ENCODE peak calls at places on chromosomes 13 and 19, in ten cellular contexts. One of them, this sample, is unnamed.

GRCh38 chr19:14119644-14120496 is 2.3 kb upstream of the PRKACA start:
- DNase-seq in astrocyte: no peak
- DNase-seq in fibroblast of lung: no peak
- DNase-seq in effector memory CD4-positive, alpha-beta T cell: no peak
- DNase-seq in AG04450: no peak
- DNase-seq in CD8-positive, alpha-beta memory T cell: no peak
- DNase-seq in naive thymus-derived CD4-positive, alpha-beta T cell: no peak
- DNase-seq in GM23248: no peak
- DNase-seq in transverse colon: no peak
- DNase-seq in lower lobe of right lung: no peak
- DNase-seq in this sample: no peak

GRCh38 chr13:45206340-45206739 is 5.5 kb upstream of the KCTD4 start:
- DNase-seq in CD8-positive, alpha-beta memory T cell: no peak
- DNase-seq in astrocyte: peak; percentile 97
- DNase-seq in effector memory CD4-positive, alpha-beta T cell: no peak
- DNase-seq in naive thymus-derived CD4-positive, alpha-beta T cell: no peak
- DNase-seq in GM23248: peak; percentile 96
- DNase-seq in lower lobe of right lung: no peak
- DNase-seq in fibroblast of lung: peak; percentile 98
- DNase-seq in AG04450: peak; percentile 74
- DNase-seq in transverse colon: no peak
- DNase-seq in this sample: peak; percentile 77

GRCh38 chr19:7401694-7402093 is 53.0 kb downstream of the ARHGEF18 start:
- DNase-seq in AG04450: no peak
- DNase-seq in naive thymus-derived CD4-positive, alpha-beta T cell: no peak
- DNase-seq in lower lobe of right lung: no peak
- DNase-seq in astrocyte: no peak
- DNase-seq in effector memory CD4-positive, alpha-beta T cell: no peak
- DNase-seq in fibroblast of lung: no peak
- DNase-seq in GM23248: no peak
- DNase-seq in transverse colon: no peak
- DNase-seq in CD8-positive, alpha-beta memory T cell: no peak
- DNase-seq in this sample: no peak

GRCh38 chr19:55206664-55207500 is 2.4 kb downstream of the PTPRH start:
- DNase-seq in CD8-positive, alpha-beta memory T cell: no peak
- DNase-seq in naive thymus-derived CD4-positive, alpha-beta T cell: no peak
- DNase-seq in effector memory CD4-positive, alpha-beta T cell: no peak
- DNase-seq in GM23248: peak; percentile 96
- DNase-seq in fibroblast of lung: peak; percentile 85
- DNase-seq in transverse colon: peak; percentile 91
- DNase-seq in lower lobe of right lung: peak; percentile 63
- DNase-seq in astrocyte: peak; percentile 76
- DNase-seq in AG04450: peak; percentile 59
- DNase-seq in this sample: peak; percentile 40

GRCh38 chr19:38877781-38878574 is at the start of gene RINL:
- DNase-seq in GM23248: no peak
- DNase-seq in lower lobe of right lung: peak; percentile 73
- DNase-seq in effector memory CD4-positive, alpha-beta T cell: peak; percentile 52
- DNase-seq in AG04450: no peak
- DNase-seq in CD8-positive, alpha-beta memory T cell: peak; percentile 66
- DNase-seq in astrocyte: no peak
- DNase-seq in fibroblast of lung: no peak
- DNase-seq in naive thymus-derived CD4-positive, alpha-beta T cell: peak; percentile 76
- DNase-seq in transverse colon: peak; percentile 71
- DNase-seq in this sample: no peak

GRCh38 chr13:99140831-99141230 is 59.8 kb upstream of the UBAC2 start:
- DNase-seq in naive thymus-derived CD4-positive, alpha-beta T cell: no peak
- DNase-seq in astrocyte: no peak
- DNase-seq in CD8-positive, alpha-beta memory T cell: no peak
- DNase-seq in AG04450: no peak
- DNase-seq in lower lobe of right lung: no peak
- DNase-seq in GM23248: no peak
- DNase-seq in effector memory CD4-positive, alpha-beta T cell: no peak
- DNase-seq in transverse colon: no peak
- DNase-seq in fibroblast of lung: no peak
- DNase-seq in this sample: no peak

GRCh38 chr19:39558623-39559117 is 18.7 kb upstream of the EID2 start:
- DNase-seq in AG04450: no peak
- DNase-seq in CD8-positive, alpha-beta memory T cell: peak; percentile 7
- DNase-seq in effector memory CD4-positive, alpha-beta T cell: no peak
- DNase-seq in GM23248: no peak
- DNase-seq in lower lobe of right lung: no peak
- DNase-seq in transverse colon: no peak
- DNase-seq in astrocyte: no peak
- DNase-seq in naive thymus-derived CD4-positive, alpha-beta T cell: peak; percentile 34
- DNase-seq in fibroblast of lung: no peak
- DNase-seq in this sample: no peak

GRCh38 chr19:4139614-4140236 is 13.7 kb upstream of the CREB3L3 start:
- DNase-seq in CD8-positive, alpha-beta memory T cell: peak; percentile 71
- DNase-seq in fibroblast of lung: peak; percentile 13
- DNase-seq in lower lobe of right lung: peak; percentile 89
- DNase-seq in transverse colon: peak; percentile 94
- DNase-seq in GM23248: peak; percentile 60
- DNase-seq in naive thymus-derived CD4-positive, alpha-beta T cell: peak; percentile 82
- DNase-seq in astrocyte: no peak
- DNase-seq in effector memory CD4-positive, alpha-beta T cell: peak; percentile 65
- DNase-seq in AG04450: no peak
- DNase-seq in this sample: no peak

GRCh38 chr13:50130686-50131051 is 115.4 kb downstream of the KCNRG start:
- DNase-seq in effector memory CD4-positive, alpha-beta T cell: no peak
- DNase-seq in lower lobe of right lung: peak; percentile 66
- DNase-seq in transverse colon: peak; percentile 29
- DNase-seq in GM23248: peak; percentile 79
- DNase-seq in CD8-positive, alpha-beta memory T cell: peak; percentile 33
- DNase-seq in astrocyte: no peak
- DNase-seq in fibroblast of lung: no peak
- DNase-seq in AG04450: no peak
- DNase-seq in naive thymus-derived CD4-positive, alpha-beta T cell: no peak
- DNase-seq in this sample: no peak

GRCh38 chr19:1399745-1400144 is 1.6 kb downstream of the GAMT start:
- DNase-seq in fibroblast of lung: no peak
- DNase-seq in CD8-positive, alpha-beta memory T cell: no peak
- DNase-seq in lower lobe of right lung: no peak
- DNase-seq in GM23248: no peak
- DNase-seq in astrocyte: no peak
- DNase-seq in naive thymus-derived CD4-positive, alpha-beta T cell: no peak
- DNase-seq in transverse colon: no peak
- DNase-seq in AG04450: no peak
- DNase-seq in effector memory CD4-positive, alpha-beta T cell: no peak
- DNase-seq in this sample: no peak

GRCh38 chr19:1400281-1401137 is 833 bp downstream of the GAMT start:
- DNase-seq in CD8-positive, alpha-beta memory T cell: no peak
- DNase-seq in AG04450: no peak
- DNase-seq in lower lobe of right lung: no peak
- DNase-seq in transverse colon: no peak
- DNase-seq in naive thymus-derived CD4-positive, alpha-beta T cell: no peak
- DNase-seq in astrocyte: no peak
- DNase-seq in effector memory CD4-positive, alpha-beta T cell: no peak
- DNase-seq in GM23248: peak; percentile 64
- DNase-seq in fibroblast of lung: no peak
- DNase-seq in this sample: no peak

GRCh38 chr19:1401889-1402217 is 511 bp upstream of the GAMT start:
- DNase-seq in effector memory CD4-positive, alpha-beta T cell: no peak
- DNase-seq in GM23248: no peak
- DNase-seq in astrocyte: no peak
- DNase-seq in naive thymus-derived CD4-positive, alpha-beta T cell: no peak
- DNase-seq in CD8-positive, alpha-beta memory T cell: no peak
- DNase-seq in AG04450: no peak
- DNase-seq in fibroblast of lung: no peak
- DNase-seq in transverse colon: no peak
- DNase-seq in lower lobe of right lung: no peak
- DNase-seq in this sample: no peak

GRCh38 chr19:1401138-1401888 is at the start of gene GAMT:
- DNase-seq in transverse colon: peak; percentile 52
- DNase-seq in GM23248: peak; percentile 72
- DNase-seq in CD8-positive, alpha-beta memory T cell: peak; percentile 40
- DNase-seq in AG04450: no peak
- DNase-seq in naive thymus-derived CD4-positive, alpha-beta T cell: peak; percentile 60
- DNase-seq in effector memory CD4-positive, alpha-beta T cell: peak; percentile 28
- DNase-seq in fibroblast of lung: peak; percentile 37
- DNase-seq in lower lobe of right lung: no peak
- DNase-seq in astrocyte: no peak
- DNase-seq in this sample: no peak

GRCh38 chr19:1402411-1403070 is 1.2 kb upstream of the GAMT start:
- DNase-seq in AG04450: no peak
- DNase-seq in transverse colon: no peak
- DNase-seq in lower lobe of right lung: no peak
- DNase-seq in fibroblast of lung: no peak
- DNase-seq in effector memory CD4-positive, alpha-beta T cell: no peak
- DNase-seq in CD8-positive, alpha-beta memory T cell: no peak
- DNase-seq in GM23248: no peak
- DNase-seq in naive thymus-derived CD4-positive, alpha-beta T cell: no peak
- DNase-seq in astrocyte: no peak
- DNase-seq in this sample: no peak
- H3K27ac ChIP-seq in AG04450: no peak overlapping the region
- H3K27ac ChIP-seq in transverse colon: no peak overlapping the region
- H3K27ac ChIP-seq in lower lobe of right lung: no peak overlapping the region
- H3K27ac ChIP-seq in fibroblast of lung: no peak overlapping the region
- H3K27ac ChIP-seq in effector memory CD4-positive, alpha-beta T cell: no peak overlapping the region
- H3K27ac ChIP-seq in CD8-positive, alpha-beta memory T cell: no peak overlapping the region
- H3K27ac ChIP-seq in GM23248: no peak overlapping the region
- H3K27ac ChIP-seq in naive thymus-derived CD4-positive, alpha-beta T cell: no peak overlapping the region
- H3K27ac ChIP-seq in astrocyte: no peak overlapping the region
- H3K27ac ChIP-seq in this sample: peak overlapping the region; percentile 49

GRCh38 chr13:32040689-32041088 is 9.1 kb downstream of the FRY start:
- DNase-seq in GM23248: no peak
- DNase-seq in effector memory CD4-positive, alpha-beta T cell: no peak
- DNase-seq in CD8-positive, alpha-beta memory T cell: no peak
- DNase-seq in fibroblast of lung: no peak
- DNase-seq in AG04450: no peak
- DNase-seq in naive thymus-derived CD4-positive, alpha-beta T cell: no peak
- DNase-seq in astrocyte: no peak
- DNase-seq in transverse colon: no peak
- DNase-seq in lower lobe of right lung: no peak
- DNase-seq in this sample: no peak
- H3K27ac ChIP-seq in GM23248: no peak overlapping the region
- H3K27ac ChIP-seq in effector memory CD4-positive, alpha-beta T cell: no peak overlapping the region
- H3K27ac ChIP-seq in CD8-positive, alpha-beta memory T cell: no peak overlapping the region
- H3K27ac ChIP-seq in fibroblast of lung: no peak overlapping the region
- H3K27ac ChIP-seq in AG04450: no peak overlapping the region
- H3K27ac ChIP-seq in naive thymus-derived CD4-positive, alpha-beta T cell: no peak overlapping the region
- H3K27ac ChIP-seq in astrocyte: no peak overlapping the region
- H3K27ac ChIP-seq in transverse colon: no peak overlapping the region
- H3K27ac ChIP-seq in lower lobe of right lung: no peak overlapping the region
- H3K27ac ChIP-seq in this sample: no peak overlapping the region

DNA sequence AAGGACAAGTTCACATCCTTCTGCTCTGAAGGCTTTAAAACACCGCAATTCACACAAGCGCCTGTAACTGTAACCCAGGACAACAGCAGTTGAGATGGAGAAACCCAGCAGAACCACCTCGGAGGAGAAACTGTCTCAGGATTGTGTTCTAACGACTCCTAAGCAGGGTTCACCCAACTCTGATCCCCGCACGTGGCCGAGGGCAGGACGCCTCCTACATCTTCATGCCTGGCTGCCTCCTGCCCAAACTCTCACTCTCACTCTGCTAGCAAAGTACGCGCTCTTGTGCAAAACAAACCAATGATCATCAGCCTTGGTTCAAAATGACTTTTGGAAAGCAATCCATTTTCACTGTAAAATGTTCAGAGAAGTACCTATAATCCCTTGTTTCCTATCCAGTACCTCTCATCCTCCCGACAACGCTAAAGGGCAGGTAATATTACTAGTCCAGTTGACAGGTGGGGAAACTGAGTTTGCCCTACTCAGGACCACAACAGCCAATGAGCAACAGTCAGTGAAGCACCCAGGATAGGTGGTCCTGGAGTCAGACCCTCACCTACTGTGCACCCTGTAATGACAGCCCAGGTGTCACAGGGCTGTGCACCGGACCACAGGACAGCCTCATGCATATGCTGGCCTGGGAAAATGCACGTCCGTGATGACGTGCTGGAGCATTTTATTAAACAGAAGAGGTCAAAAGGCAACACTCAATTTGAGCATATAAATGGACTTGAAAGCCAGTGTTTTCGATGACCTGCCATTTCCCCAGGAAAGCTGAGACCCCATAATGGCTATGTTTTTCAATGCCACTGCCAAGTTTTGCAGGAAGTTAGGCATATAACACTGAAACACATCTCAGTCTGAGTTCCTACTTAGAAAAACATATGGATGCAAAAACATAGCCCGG is 25.4 kb downstream of the EPS15L1 start:
- DNase-seq in lower lobe of right lung: no peak
- DNase-seq in astrocyte: no peak
- DNase-seq in fibroblast of lung: no peak
- DNase-seq in transverse colon: no peak
- DNase-seq in naive thymus-derived CD4-positive, alpha-beta T cell: no peak
- DNase-seq in GM23248: no peak
- DNase-seq in effector memory CD4-positive, alpha-beta T cell: no peak
- DNase-seq in CD8-positive, alpha-beta memory T cell: no peak
- DNase-seq in AG04450: no peak
- DNase-seq in this sample: no peak
- H3K27ac ChIP-seq in lower lobe of right lung: peak overlapping the region; percentile 41
- H3K27ac ChIP-seq in astrocyte: no peak overlapping the region
- H3K27ac ChIP-seq in fibroblast of lung: peak overlapping the region; percentile 22
- H3K27ac ChIP-seq in transverse colon: no peak overlapping the region
- H3K27ac ChIP-seq in naive thymus-derived CD4-positive, alpha-beta T cell: no peak overlapping the region
- H3K27ac ChIP-seq in GM23248: no peak overlapping the region
- H3K27ac ChIP-seq in effector memory CD4-positive, alpha-beta T cell: no peak overlapping the region
- H3K27ac ChIP-seq in CD8-positive, alpha-beta memory T cell: peak overlapping the region; percentile 20
- H3K27ac ChIP-seq in AG04450: peak overlapping the region; percentile 70
- H3K27ac ChIP-seq in this sample: peak overlapping the region; percentile 29

GRCh38 chr13:114126789-114127472 is 5.5 kb downstream of the RASA3 start:
- DNase-seq in effector memory CD4-positive, alpha-beta T cell: no peak
- DNase-seq in transverse colon: no peak
- DNase-seq in AG04450: no peak
- DNase-seq in naive thymus-derived CD4-positive, alpha-beta T cell: no peak
- DNase-seq in fibroblast of lung: no peak
- DNase-seq in CD8-positive, alpha-beta memory T cell: no peak
- DNase-seq in GM23248: no peak
- DNase-seq in astrocyte: no peak
- DNase-seq in lower lobe of right lung: no peak
- DNase-seq in this sample: no peak

GRCh38 chr13:114128624-114129522 is 3.5 kb downstream of the RASA3 start:
- DNase-seq in effector memory CD4-positive, alpha-beta T cell: peak; percentile 87
- DNase-seq in GM23248: peak; percentile 98
- DNase-seq in transverse colon: peak; percentile 79
- DNase-seq in AG04450: peak; percentile 68
- DNase-seq in lower lobe of right lung: peak; percentile 88
- DNase-seq in CD8-positive, alpha-beta memory T cell: peak; percentile 83
- DNase-seq in naive thymus-derived CD4-positive, alpha-beta T cell: peak; percentile 81
- DNase-seq in astrocyte: peak; percentile 95
- DNase-seq in fibroblast of lung: peak; percentile 97
- DNase-seq in this sample: no peak

GRCh38 chr13:114127473-114128347 is 4.7 kb downstream of the RASA3 start:
- DNase-seq in lower lobe of right lung: no peak
- DNase-seq in GM23248: no peak
- DNase-seq in astrocyte: no peak
- DNase-seq in AG04450: no peak
- DNase-seq in effector memory CD4-positive, alpha-beta T cell: no peak
- DNase-seq in transverse colon: no peak
- DNase-seq in fibroblast of lung: no peak
- DNase-seq in naive thymus-derived CD4-positive, alpha-beta T cell: no peak
- DNase-seq in CD8-positive, alpha-beta memory T cell: no peak
- DNase-seq in this sample: no peak

GRCh38 chr13:114129649-114130062 is 2.8 kb downstream of the RASA3 start:
- DNase-seq in astrocyte: no peak
- DNase-seq in effector memory CD4-positive, alpha-beta T cell: no peak
- DNase-seq in AG04450: no peak
- DNase-seq in CD8-positive, alpha-beta memory T cell: peak; percentile 32
- DNase-seq in naive thymus-derived CD4-positive, alpha-beta T cell: no peak
- DNase-seq in transverse colon: no peak
- DNase-seq in fibroblast of lung: no peak
- DNase-seq in GM23248: no peak
- DNase-seq in lower lobe of right lung: no peak
- DNase-seq in this sample: no peak

GRCh38 chr13:114128348-114128623 is 4.1 kb downstream of the RASA3 start:
- DNase-seq in effector memory CD4-positive, alpha-beta T cell: no peak
- DNase-seq in fibroblast of lung: no peak
- DNase-seq in lower lobe of right lung: peak; percentile 38
- DNase-seq in naive thymus-derived CD4-positive, alpha-beta T cell: no peak
- DNase-seq in AG04450: no peak
- DNase-seq in astrocyte: no peak
- DNase-seq in transverse colon: no peak
- DNase-seq in CD8-positive, alpha-beta memory T cell: no peak
- DNase-seq in GM23248: no peak
- DNase-seq in this sample: no peak
- H3K27ac ChIP-seq in effector memory CD4-positive, alpha-beta T cell: peak overlapping the region; percentile 83
- H3K27ac ChIP-seq in fibroblast of lung: peak overlapping the region; percentile 96
- H3K27ac ChIP-seq in lower lobe of right lung: peak overlapping the region; percentile 83
- H3K27ac ChIP-seq in naive thymus-derived CD4-positive, alpha-beta T cell: peak overlapping the region; percentile 85
- H3K27ac ChIP-seq in AG04450: peak overlapping the region; percentile 96
- H3K27ac ChIP-seq in astrocyte: peak overlapping the region; percentile 98
- H3K27ac ChIP-seq in transverse colon: peak overlapping the region; percentile 89
- H3K27ac ChIP-seq in CD8-positive, alpha-beta memory T cell: peak overlapping the region; percentile 49
- H3K27ac ChIP-seq in GM23248: peak overlapping the region; percentile 96
- H3K27ac ChIP-seq in this sample: no peak overlapping the region